ENCODE peak calls at places on chromosomes 2 and 18, in nine cellular contexts. S is stimulated activated CD4-positive, alpha-beta T cell treated with anti-CD3 and anti-CD28 coated beads, Interleukin-2, amount 100 ng/mL, for 48 hours; E is body of pancreas; I is AG08395; O is NCI-H1417; A is hippocampal formation; Z is B cell; R is SK-MEL-5; C is activated CD8-positive, alpha-beta memory T cell treated with anti-CD3 and anti-CD28 coated beads for 1 hour. G is an unnamed sample.

GRCh38 chr2:53991948-53992347 is 21.2 kb upstream of the PSME4 start:
- DNase-seq in Z (no peak), S (no peak), A (no peak), I (no peak), R (no peak), C (no peak), O (no peak), E (no peak), G (no peak)

GRCh38 chr18:23077493-23078256 is 57.6 kb upstream of the CABLES1 start:
- DNase-seq in O (peak), E (no peak), A (no peak), I (no peak), S (no peak), R (peak), C (no peak), Z (no peak), G (no peak)

GRCh38 chr18:48777026-48777736 is 173.6 kb downstream of the SMAD7 start:
- DNase-seq in C (peak), E (peak), S (peak), Z (peak), R (peak), A (peak), O (peak), I (peak), G (no peak)

GRCh38 chr2:233915133-233915532 is 2.0 kb upstream of the TRPM8 start:
- DNase-seq in Z (no peak), R (peak), I (no peak), E (no peak), O (peak), A (no peak), C (no peak), S (no peak), G (no peak)

GRCh38 chr2:15521782-15522181 is 39.4 kb downstream of the NBAS start:
- DNase-seq in E (no peak), Z (no peak), R (no peak), I (no peak), S (no peak), A (no peak), O (no peak), C (no peak), G (no peak)

GRCh38 chr2:54809814-54810213 is 86.4 kb downstream of the EML6 start:
- DNase-seq in C (no peak), A (no peak), I (peak), E (no peak), O (no peak), R (no peak), Z (no peak), S (no peak), G (no peak)

GRCh38 chr18:29157905-29158304 is 981.0 kb upstream of the CDH2 start:
- DNase-seq in O (no peak), C (no peak), Z (no peak), I (no peak), S (no peak), E (no peak), R (no peak), A (no peak), G (no peak)

GRCh38 chr2:128732976-128733431 is 414.3 kb upstream of the HS6ST1 start:
- DNase-seq in Z (no peak), E (no peak), O (no peak), A (no peak), R (no peak), C (no peak), I (peak), S (no peak), G (no peak)

GRCh38 chr2:184599875-184600227 is 1.5 kb downstream of the ZNF804A start:
- DNase-seq in O (no peak), R (no peak), I (no peak), E (no peak), C (no peak), A (no peak), Z (no peak), S (no peak), G (no peak)

GRCh38 chr2:240628507-240629418 is 3.5 kb downstream of the GPR35 start:
- DNase-seq in Z (no peak), S (no peak), A (no peak), R (no peak), E (peak), O (no peak), I (no peak), C (no peak), G (no peak)

GRCh38 chr2:96816836-96817702 is 1.0 kb downstream of the CNNM3 start:
- DNase-seq in A (no peak), O (peak), R (no peak), Z (peak), E (no peak), I (peak), S (no peak), C (no peak), G (no peak)

G was measured in esophagus squamous epithelium.